ENCODE peak calls at places on chromosomes 6 and 20, in ten cellular contexts. Y is neuronal stem cell, P is ovary, D is iPS DF 6.9, R is heart right ventricle, N is PC-3, A is HCT116, I is neural progenitor cell, O is mesenchymal stem cell, S is heart left ventricle. V is an unnamed sample.

GRCh38 chr6:47083586-47084047 is 41.5 kb upstream of the ADGRF1 start:
- DNase-seq in Y (no peak), P (peak; percentile 96), D (no peak), R (peak; percentile 90), N (peak; percentile 47), A (no peak), I (no peak), O (peak; percentile 97), S (peak; percentile 89), V (peak; percentile 85)

GRCh38 chr20:63930971-63931553 is 25.2 kb downstream of the UCKL1 start:
- DNase-seq in Y (no peak), P (no peak), D (no peak), R (peak; percentile 79), N (no peak), A (no peak), I (no peak), O (no peak), S (peak; percentile 79), V (no peak)

GRCh38 chr6:117840541-117840983 is 66.5 kb upstream of the SLC35F1 start:
- DNase-seq in Y (peak; percentile 47), P (no peak), D (no peak), R (no peak), N (peak; percentile 65), A (peak; percentile 68), I (peak; percentile 70), O (peak; percentile 57), S (no peak), V (no peak)

GRCh38 chr6:23797041-23797440 is 329.0 kb upstream of the NRSN1 start:
- DNase-seq in Y (no peak), P (no peak), D (no peak), R (no peak), N (no peak), A (no peak), I (no peak), O (no peak), S (no peak), V (no peak)

GRCh38 chr6:159108438-159108985 is 60.7 kb upstream of the FNDC1 start:
- DNase-seq in Y (no peak), P (no peak), D (no peak), R (no peak), N (no peak), A (no peak), I (no peak), O (no peak), S (no peak), V (no peak)

GRCh38 chr20:63977392-63978276 is 1.8 kb downstream of the SAMD10 start:
- DNase-seq in Y (no peak), P (no peak), D (no peak), R (peak; percentile 14), N (peak; percentile 51), A (no peak), I (no peak), O (peak; percentile 86), S (peak; percentile 16), V (no peak)

GRCh38 chr6:162056745-162057144 is 670.8 kb downstream of the PRKN start:
- DNase-seq in Y (no peak), P (no peak), D (peak; percentile 11), R (peak; percentile 18), N (peak; percentile 13), A (no peak), I (peak; percentile 44), O (peak; percentile 38), S (peak; percentile 25), V (no peak)

GRCh38 chr6:85364354-85364753 is 85.5 kb upstream of the NT5E start:
- DNase-seq in Y (no peak), P (no peak), D (no peak), R (no peak), N (peak; percentile 89), A (peak; percentile 69), I (no peak), O (no peak), S (no peak), V (no peak)

GRCh38 chr6:52724406-52725121 is 38.7 kb downstream of the GSTA2 start:
- DNase-seq in Y (peak; percentile 20), P (peak; percentile 58), D (peak; percentile 39), R (peak; percentile 76), N (peak; percentile 80), A (peak; percentile 63), I (peak; percentile 67), O (peak; percentile 69), S (peak; percentile 33), V (peak; percentile 87)

GRCh38 chr6:29631860-29632731 is 887 bp downstream of the GABBR1 start:
- DNase-seq in Y (no peak), P (peak; percentile 78), D (no peak), R (peak; percentile 77), N (peak; percentile 10), A (no peak), I (peak; percentile 78), O (peak; percentile 74), S (peak; percentile 69), V (peak; percentile 83)

GRCh38 chr6:140208286-140208685 is 833.8 kb upstream of the CITED2 start:
- DNase-seq in Y (no peak), P (no peak), D (no peak), R (no peak), N (no peak), A (no peak), I (no peak), O (peak; percentile 10), S (no peak), V (no peak)

GRCh38 chr20:63461364-63461763 is 11.1 kb downstream of the KCNQ2 start:
- DNase-seq in Y (no peak), P (no peak), D (no peak), R (no peak), N (peak; percentile 34), A (no peak), I (peak; percentile 78), O (no peak), S (no peak), V (no peak)

GRCh38 chr6:3425574-3425973 is 31.3 kb downstream of the SLC22A23 start:
- DNase-seq in Y (no peak), P (no peak), D (no peak), R (no peak), N (no peak), A (no peak), I (no peak), O (no peak), S (no peak), V (no peak)
- H3K27ac ChIP-seq in Y (no peak overlapping the region), P (no peak overlapping the region), D (no peak overlapping the region), R (no peak overlapping the region), N (no peak overlapping the region), A (no peak overlapping the region), I (no peak overlapping the region), O (no peak overlapping the region), S (no peak overlapping the region), V (no peak overlapping the region)

GRCh38 chr20:31562241-31562640 is 42.8 kb upstream of the ID1 start:
- DNase-seq in Y (no peak), P (no peak), D (no peak), R (no peak), N (no peak), A (peak; percentile 42), I (no peak), O (no peak), S (no peak), V (no peak)

GRCh38 chr20:31564284-31564683 is 40.8 kb upstream of the ID1 start:
- DNase-seq in Y (no peak), P (no peak), D (no peak), R (no peak), N (no peak), A (no peak), I (no peak), O (no peak), S (no peak), V (no peak)

GRCh38 chr20:31559704-31560093 is 45.4 kb upstream of the ID1 start:
- DNase-seq in Y (no peak), P (no peak), D (no peak), R (no peak), N (no peak), A (no peak), I (no peak), O (peak; percentile 85), S (no peak), V (no peak)

GRCh38 chr20:31560900-31561598 is 44.0 kb upstream of the ID1 start:
- DNase-seq in Y (no peak), P (no peak), D (no peak), R (no peak), N (peak; percentile 96), A (peak; percentile 91), I (no peak), O (peak; percentile 98), S (no peak), V (peak; percentile 50)

DNA sequence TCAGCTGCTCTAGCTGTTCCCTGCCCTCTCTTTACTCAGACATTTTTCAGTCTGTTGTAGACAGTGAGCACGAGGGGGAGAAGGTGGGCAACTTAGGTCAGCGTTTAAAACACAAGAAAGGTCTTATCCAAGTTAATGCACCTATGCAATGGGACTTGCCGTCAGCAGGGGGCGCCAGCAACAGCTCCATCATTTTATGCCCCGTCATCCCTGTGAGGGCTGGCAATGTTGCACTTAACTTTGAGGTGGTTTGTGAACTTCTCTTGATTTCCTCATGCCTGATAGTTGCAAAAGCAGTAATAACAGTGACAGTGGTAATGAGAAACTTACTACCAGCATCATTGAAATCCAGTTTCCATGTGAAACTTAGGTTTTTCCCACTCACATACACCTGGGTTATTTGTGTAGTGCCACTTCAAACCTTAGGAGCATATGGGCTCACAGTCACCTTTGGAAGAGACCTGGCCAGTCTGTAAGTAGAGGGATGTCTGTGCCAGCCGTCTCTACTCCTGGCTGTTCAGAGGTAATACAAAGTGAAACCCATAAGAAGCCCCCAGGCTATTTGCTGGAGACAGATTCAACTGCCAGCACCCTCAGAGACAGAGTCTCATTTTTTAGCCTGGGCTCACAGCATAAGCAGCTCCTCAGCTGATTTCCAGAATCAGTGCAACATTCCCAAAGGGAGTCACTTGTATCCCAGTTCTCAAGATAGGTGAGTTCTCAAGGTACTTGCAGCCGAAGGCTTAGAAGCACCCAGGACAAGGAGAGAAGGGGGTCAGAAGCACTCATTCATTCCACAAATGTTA is 44.8 kb upstream of the ID1 start:
- DNase-seq in Y (no peak), P (peak; percentile 79), D (no peak), R (peak; percentile 66), N (peak; percentile 69), A (peak; percentile 59), I (peak; percentile 65), O (peak; percentile 94), S (peak; percentile 60), V (peak; percentile 88)
- H3K36me3 ChIP-seq in Y (peaks cover 71% of the 10 kb centered on the region), P (no peaks in the 10 kb centered on the region), D (peaks cover 15% of the 10 kb centered on the region), R (peaks cover 53% of the 10 kb centered on the region), N (peaks cover 41% of the 10 kb centered on the region), A (no peaks in the 10 kb centered on the region), I (no peaks in the 10 kb centered on the region), O (peaks cover 58% of the 10 kb centered on the region), S (peaks cover 59% of the 10 kb centered on the region), V (peaks cover 29% of the 10 kb centered on the region)

GRCh38 chr20:23269954-23270353 is 80.6 kb upstream of the NXT1 start:
- DNase-seq in Y (no peak), P (no peak), D (no peak), R (no peak), N (no peak), A (no peak), I (peak; percentile 61), O (peak; percentile 54), S (no peak), V (no peak)
- H3K27ac ChIP-seq in Y (peak overlapping the region; percentile 62), P (no peak overlapping the region), D (no peak overlapping the region), R (peak overlapping the region; percentile 80), N (no peak overlapping the region), A (no peak overlapping the region), I (peak overlapping the region; percentile 89), O (peak overlapping the region; percentile 86), S (peak overlapping the region; percentile 69), V (no peak overlapping the region)

DNA sequence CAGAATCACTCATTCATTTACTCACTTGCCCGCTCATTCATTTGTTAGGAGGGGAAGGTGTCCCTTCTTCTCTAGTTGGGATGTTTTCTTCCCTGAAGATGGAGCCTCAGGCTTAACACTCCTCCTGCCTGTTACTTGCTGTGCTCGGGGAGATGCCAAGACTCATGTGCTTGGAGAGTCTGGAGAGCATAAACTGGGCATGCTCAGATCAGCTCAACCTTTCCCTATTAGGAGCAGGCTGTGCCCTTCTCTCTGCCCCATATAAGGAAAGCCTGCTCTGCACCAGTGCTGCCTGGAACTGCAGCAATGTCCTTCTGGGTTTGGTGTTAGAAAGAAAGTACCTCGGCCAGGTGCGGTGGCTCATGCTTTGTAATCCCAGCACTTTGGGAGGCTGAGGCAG is 18.0 kb upstream of the UBE2V1 start:
- DNase-seq in Y (no peak), P (no peak), D (no peak), R (no peak), N (no peak), A (no peak), I (no peak), O (no peak), S (peak; percentile 59), V (peak; percentile 67)
- H3K36me3 ChIP-seq in Y (peaks cover 85% of the 10 kb centered on the region), P (no peaks in the 10 kb centered on the region), D (peaks cover 15% of the 10 kb centered on the region), R (peaks cover 39% of the 10 kb centered on the region), N (peaks cover 75% of the 10 kb centered on the region), A (peaks cover 36% of the 10 kb centered on the region), I (no peaks in the 10 kb centered on the region), O (peaks cover 75% of the 10 kb centered on the region), S (peaks cover 48% of the 10 kb centered on the region), V (peaks cover 13% of the 10 kb centered on the region)